ENCODE peak calls at places on chromosomes 4 and X, in five cellular contexts. One of them, this sample, is unnamed.
A peak's percentile ranks its signal among the peaks of the same experiment; 100 is the strongest.

GRCh38 chrX:151680805-151681204 is 14.5 kb upstream of the PRRG3 start:
- DNase-seq in tibial artery: no peak
- DNase-seq in SK-N-SH: peak; percentile 49
- DNase-seq in breast epithelium: peak; percentile 52
- DNase-seq in lower lobe of right lung: no peak
- DNase-seq in this sample: no peak

GRCh38 chr4:148445071-148445902 is 3.1 kb upstream of the NR3C2 start:
- DNase-seq in tibial artery: peak; percentile 44
- DNase-seq in SK-N-SH: peak; percentile 72
- DNase-seq in breast epithelium: peak; percentile 59
- DNase-seq in lower lobe of right lung: peak; percentile 71
- DNase-seq in this sample: peak; percentile 70

GRCh38 chr4:138775890-138776289 is 239.7 kb upstream of the NOCT start:
- DNase-seq in lower lobe of right lung: no peak
- DNase-seq in tibial artery: no peak
- DNase-seq in SK-N-SH: no peak
- DNase-seq in breast epithelium: no peak
- DNase-seq in this sample: no peak

GRCh38 chr4:5979981-5980380 is 38.2 kb downstream of the C4orf50 start:
- DNase-seq in SK-N-SH: peak; percentile 80
- DNase-seq in lower lobe of right lung: no peak
- DNase-seq in breast epithelium: peak; percentile 46
- DNase-seq in tibial artery: peak; percentile 7
- DNase-seq in this sample: no peak

GRCh38 chr4:101025755-101026154 is 321.6 kb downstream of the PPP3CA start:
- DNase-seq in tibial artery: no peak
- DNase-seq in SK-N-SH: no peak
- DNase-seq in breast epithelium: no peak
- DNase-seq in lower lobe of right lung: no peak
- DNase-seq in this sample: no peak

GRCh38 chrX:120781416-120781815 is 94.2 kb downstream of the CT47B1 start:
- DNase-seq in breast epithelium: no peak
- DNase-seq in SK-N-SH: no peak
- DNase-seq in tibial artery: no peak
- DNase-seq in lower lobe of right lung: no peak
- DNase-seq in this sample: no peak

GRCh38 chrX:148536961-148537360 is 36.5 kb downstream of the AFF2 start:
- DNase-seq in breast epithelium: no peak
- DNase-seq in lower lobe of right lung: no peak
- DNase-seq in SK-N-SH: no peak
- DNase-seq in tibial artery: no peak
- DNase-seq in this sample: no peak

GRCh38 chr4:88737304-88738015 is 39.8 kb upstream of the NAP1L5 start:
- DNase-seq in SK-N-SH: no peak
- DNase-seq in tibial artery: no peak
- DNase-seq in lower lobe of right lung: no peak
- DNase-seq in breast epithelium: no peak
- DNase-seq in this sample: no peak

GRCh38 chrX:46279214-46279924 is 265.9 kb downstream of the ZNF674 start:
- DNase-seq in SK-N-SH: no peak
- DNase-seq in lower lobe of right lung: no peak
- DNase-seq in breast epithelium: no peak
- DNase-seq in tibial artery: no peak
- DNase-seq in this sample: no peak

GRCh38 chr4:38782452-38783108 is at the start of gene TLR10:
- DNase-seq in SK-N-SH: peak; percentile 53
- DNase-seq in breast epithelium: no peak
- DNase-seq in lower lobe of right lung: no peak
- DNase-seq in tibial artery: no peak
- DNase-seq in this sample: peak; percentile 48

GRCh38 chr4:67375291-67375690 is 170.0 kb downstream of the CENPC start:
- DNase-seq in tibial artery: no peak
- DNase-seq in SK-N-SH: no peak
- DNase-seq in lower lobe of right lung: no peak
- DNase-seq in breast epithelium: no peak
- DNase-seq in this sample: no peak

GRCh38 chr4:16196482-16197393 is 29.5 kb downstream of the TAPT1 start:
- DNase-seq in lower lobe of right lung: no peak
- DNase-seq in SK-N-SH: no peak
- DNase-seq in tibial artery: no peak
- DNase-seq in breast epithelium: no peak
- DNase-seq in this sample: no peak

GRCh38 chr4:8024073-8024786 is 84.6 kb upstream of the AFAP1 start:
- DNase-seq in tibial artery: no peak
- DNase-seq in lower lobe of right lung: no peak
- DNase-seq in breast epithelium: no peak
- DNase-seq in SK-N-SH: no peak
- DNase-seq in this sample: no peak

GRCh38 chr4:48360285-48360965 is 19.1 kb downstream of the SLAIN2 start:
- DNase-seq in breast epithelium: no peak
- DNase-seq in lower lobe of right lung: no peak
- DNase-seq in tibial artery: no peak
- DNase-seq in SK-N-SH: no peak
- DNase-seq in this sample: no peak

GRCh38 chr4:170003071-170004070 is 22.8 kb downstream of the MFAP3L start:
- DNase-seq in tibial artery: no peak
- DNase-seq in SK-N-SH: no peak
- DNase-seq in breast epithelium: no peak
- DNase-seq in lower lobe of right lung: no peak
- DNase-seq in this sample: no peak

GRCh38 chrX:134670241-134670811 is 12.1 kb upstream of the PLAC1 start:
- DNase-seq in tibial artery: no peak
- DNase-seq in lower lobe of right lung: peak; percentile 51
- DNase-seq in SK-N-SH: no peak
- DNase-seq in breast epithelium: peak; percentile 51
- DNase-seq in this sample: no peak

GRCh38 chr4:117137143-117137542 is 51.8 kb upstream of the TRAM1L1 start:
- DNase-seq in breast epithelium: no peak
- DNase-seq in tibial artery: no peak
- DNase-seq in lower lobe of right lung: no peak
- DNase-seq in SK-N-SH: no peak
- DNase-seq in this sample: no peak

GRCh38 chrX:108322243-108322642 is 116.0 kb downstream of the COL4A6 start:
- DNase-seq in lower lobe of right lung: no peak
- DNase-seq in SK-N-SH: no peak
- DNase-seq in breast epithelium: no peak
- DNase-seq in tibial artery: no peak
- DNase-seq in this sample: no peak

DNA sequence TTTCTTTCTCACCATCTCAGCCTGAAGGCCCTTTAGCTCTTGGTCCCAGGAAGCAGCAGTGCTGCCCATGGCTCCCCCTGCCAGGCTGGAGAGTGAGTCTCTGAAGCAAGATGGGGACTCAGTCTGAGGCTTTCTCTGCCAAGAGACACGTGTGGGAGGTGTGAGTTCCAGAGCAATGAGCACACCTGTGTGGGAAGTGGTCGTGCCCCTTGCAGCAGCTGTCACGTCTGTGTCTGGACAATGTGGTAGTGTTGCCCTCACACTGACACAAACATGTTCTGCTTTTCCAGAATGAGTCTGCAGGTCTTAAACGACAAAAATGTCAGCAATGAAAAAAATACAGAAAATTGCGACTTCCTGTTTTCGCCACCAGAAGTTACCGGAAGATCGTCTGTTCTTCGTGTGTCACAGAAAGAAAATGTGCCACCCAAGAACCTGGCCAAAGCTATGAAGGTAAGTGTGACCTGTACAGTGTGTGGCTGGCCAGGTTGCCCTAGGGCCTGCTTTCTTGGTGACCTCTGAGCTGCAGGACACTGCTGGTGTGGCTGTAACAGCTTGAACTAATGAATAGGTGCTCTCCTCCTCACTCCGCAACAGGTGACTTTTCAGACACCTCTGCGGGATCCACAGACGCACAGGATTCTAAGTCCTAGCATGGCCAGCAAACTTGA is 1.9 kb downstream of the TACC3 start:
- DNase-seq in breast epithelium: no peak
- DNase-seq in SK-N-SH: no peak
- DNase-seq in lower lobe of right lung: peak; percentile 54
- DNase-seq in tibial artery: peak; percentile 18
- DNase-seq in this sample: no peak
- H3K4me1 ChIP-seq in breast epithelium: peaks cover 15% of the 10 kb centered on the region
- H3K4me1 ChIP-seq in SK-N-SH: peaks cover 28% of the 10 kb centered on the region
- H3K4me1 ChIP-seq in lower lobe of right lung: peaks cover 62% of the 10 kb centered on the region
- H3K4me1 ChIP-seq in tibial artery: peaks cover 31% of the 10 kb centered on the region
- H3K4me1 ChIP-seq in this sample: peaks cover 40% of the 10 kb centered on the region

GRCh38 chr4:151228196-151229119 is 48.5 kb upstream of the PRSS48 start:
- DNase-seq in tibial artery: no peak
- DNase-seq in lower lobe of right lung: no peak
- DNase-seq in breast epithelium: no peak
- DNase-seq in SK-N-SH: no peak
- DNase-seq in this sample: no peak

GRCh38 chr4:151223465-151223864 is 53.5 kb upstream of the PRSS48 start:
- DNase-seq in SK-N-SH: no peak
- DNase-seq in tibial artery: no peak
- DNase-seq in lower lobe of right lung: no peak
- DNase-seq in breast epithelium: no peak
- DNase-seq in this sample: no peak

GRCh38 chr4:151226004-151226932 is 50.7 kb upstream of the PRSS48 start:
- DNase-seq in breast epithelium: no peak
- DNase-seq in lower lobe of right lung: no peak
- DNase-seq in tibial artery: no peak
- DNase-seq in SK-N-SH: no peak
- DNase-seq in this sample: no peak

GRCh38 chr4:151231915-151232595 is 44.9 kb upstream of the PRSS48 start:
- DNase-seq in SK-N-SH: no peak
- DNase-seq in lower lobe of right lung: no peak
- DNase-seq in tibial artery: no peak
- DNase-seq in breast epithelium: no peak
- DNase-seq in this sample: no peak

GRCh38 chr4:151227731-151228130 is 49.2 kb upstream of the PRSS48 start:
- DNase-seq in breast epithelium: no peak
- DNase-seq in tibial artery: peak; percentile 89
- DNase-seq in SK-N-SH: no peak
- DNase-seq in lower lobe of right lung: no peak
- DNase-seq in this sample: peak; percentile 32
- H3K4me3 ChIP-seq in breast epithelium: peak overlapping the region; percentile 52
- H3K4me3 ChIP-seq in tibial artery: peak overlapping the region; percentile 56
- H3K4me3 ChIP-seq in SK-N-SH: no peak overlapping the region
- H3K4me3 ChIP-seq in lower lobe of right lung: peak overlapping the region; percentile 48
- H3K4me3 ChIP-seq in this sample: peak overlapping the region; percentile 43

GRCh38 chr4:94462572-94462971 is 10.8 kb downstream of the PDLIM5 start:
- DNase-seq in SK-N-SH: no peak
- DNase-seq in breast epithelium: no peak
- DNase-seq in lower lobe of right lung: no peak
- DNase-seq in tibial artery: no peak
- DNase-seq in this sample: no peak

GRCh38 chr4:94459462-94460161 is 7.9 kb downstream of the PDLIM5 start:
- DNase-seq in breast epithelium: no peak
- DNase-seq in tibial artery: no peak
- DNase-seq in SK-N-SH: no peak
- DNase-seq in lower lobe of right lung: no peak
- DNase-seq in this sample: no peak

GRCh38 chr4:94463771-94464170 is 12.0 kb downstream of the PDLIM5 start:
- DNase-seq in SK-N-SH: no peak
- DNase-seq in tibial artery: no peak
- DNase-seq in breast epithelium: no peak
- DNase-seq in lower lobe of right lung: no peak
- DNase-seq in this sample: no peak

GRCh38 chr4:94458682-94459081 is 6.9 kb downstream of the PDLIM5 start:
- DNase-seq in breast epithelium: no peak
- DNase-seq in SK-N-SH: no peak
- DNase-seq in tibial artery: no peak
- DNase-seq in lower lobe of right lung: no peak
- DNase-seq in this sample: no peak

GRCh38 chr4:94461506-94461905 is 9.8 kb downstream of the PDLIM5 start:
- DNase-seq in SK-N-SH: no peak
- DNase-seq in lower lobe of right lung: no peak
- DNase-seq in tibial artery: no peak
- DNase-seq in breast epithelium: no peak
- DNase-seq in this sample: no peak
- H3K4me1 ChIP-seq in SK-N-SH: peaks cover 14% of the 10 kb centered on the region
- H3K4me1 ChIP-seq in lower lobe of right lung: peaks cover 15% of the 10 kb centered on the region
- H3K4me1 ChIP-seq in tibial artery: peaks cover 68% of the 10 kb centered on the region
- H3K4me1 ChIP-seq in breast epithelium: peaks cover 6% of the 10 kb centered on the region
- H3K4me1 ChIP-seq in this sample: peaks cover 13% of the 10 kb centered on the region

DNA sequence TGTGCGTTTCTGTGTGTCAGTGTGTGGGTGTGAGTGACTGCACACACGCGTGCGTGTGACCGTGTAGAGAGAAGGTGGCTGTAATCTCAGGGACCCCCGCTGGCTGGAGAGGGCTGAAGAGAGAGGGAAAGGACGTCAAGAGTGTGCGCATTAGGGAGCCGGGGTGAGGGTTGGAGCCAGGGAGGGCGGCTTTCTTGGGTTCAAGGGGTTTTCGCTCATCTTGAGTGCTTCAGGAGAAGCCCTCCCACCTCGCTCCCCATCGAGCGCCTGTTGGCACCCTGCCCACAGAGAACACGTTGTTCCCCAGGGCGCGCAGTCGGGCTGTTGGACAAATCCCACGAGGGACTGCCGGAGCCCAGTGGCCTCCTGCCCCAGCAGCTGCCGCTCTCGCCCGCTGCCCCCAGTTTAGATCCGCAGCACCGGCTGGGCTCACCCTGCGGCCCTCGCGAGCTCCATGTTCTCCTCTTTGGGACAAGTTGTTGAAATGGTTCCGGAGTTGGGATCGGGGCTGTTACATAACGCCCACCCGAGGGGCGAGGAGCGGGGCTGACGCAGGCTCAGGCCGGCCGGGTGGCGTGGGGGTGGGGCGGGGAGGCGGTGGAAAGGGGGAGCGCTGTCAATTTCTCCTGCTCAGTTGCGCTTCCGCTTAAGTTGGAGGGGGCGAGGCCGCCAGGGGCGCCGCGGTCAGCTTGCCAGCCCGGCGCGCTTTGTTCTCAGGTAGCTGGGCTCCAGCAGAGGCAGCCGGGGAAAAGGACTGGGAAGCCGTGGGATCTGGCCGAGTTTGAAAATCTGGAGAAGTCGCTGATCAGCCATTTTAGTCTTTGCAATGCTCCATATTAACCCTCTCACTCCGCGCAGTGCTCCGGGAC is 1.6 kb downstream of the GRIA2 start:
- DNase-seq in breast epithelium: peak; percentile 58
- DNase-seq in lower lobe of right lung: no peak
- DNase-seq in SK-N-SH: peak; percentile 84
- DNase-seq in tibial artery: no peak
- DNase-seq in this sample: no peak
- H3K4me3 ChIP-seq in breast epithelium: peak overlapping the region; percentile 32
- H3K4me3 ChIP-seq in lower lobe of right lung: peak overlapping the region; percentile 27
- H3K4me3 ChIP-seq in SK-N-SH: peak overlapping the region; percentile 57
- H3K4me3 ChIP-seq in tibial artery: peak overlapping the region; percentile 47
- H3K4me3 ChIP-seq in this sample: peak overlapping the region; percentile 29

GRCh38 chr4:40838742-40839141 is 89.0 kb downstream of the NSUN7 start:
- DNase-seq in SK-N-SH: no peak
- DNase-seq in lower lobe of right lung: no peak
- DNase-seq in tibial artery: no peak
- DNase-seq in breast epithelium: no peak
- DNase-seq in this sample: no peak
- H3K4me1 ChIP-seq in SK-N-SH: no peaks in the 10 kb centered on the region
- H3K4me1 ChIP-seq in lower lobe of right lung: peaks cover 11% of the 10 kb centered on the region
- H3K4me1 ChIP-seq in tibial artery: peaks cover 17% of the 10 kb centered on the region
- H3K4me1 ChIP-seq in breast epithelium: peaks cover 5% of the 10 kb centered on the region
- H3K4me1 ChIP-seq in this sample: peaks cover 4% of the 10 kb centered on the region

GRCh38 chr4:75741027-75741426 is 16.6 kb downstream of the USO1 start:
- DNase-seq in SK-N-SH: no peak
- DNase-seq in tibial artery: no peak
- DNase-seq in breast epithelium: no peak
- DNase-seq in lower lobe of right lung: no peak
- DNase-seq in this sample: no peak

GRCh38 chr4:75742451-75742850 is 18.1 kb downstream of the USO1 start:
- DNase-seq in lower lobe of right lung: no peak
- DNase-seq in SK-N-SH: no peak
- DNase-seq in breast epithelium: no peak
- DNase-seq in tibial artery: no peak
- DNase-seq in this sample: no peak

GRCh38 chr4:75745192-75745591 is 20.8 kb downstream of the USO1 start:
- DNase-seq in SK-N-SH: no peak
- DNase-seq in breast epithelium: no peak
- DNase-seq in lower lobe of right lung: no peak
- DNase-seq in tibial artery: no peak
- DNase-seq in this sample: no peak

GRCh38 chr4:75745721-75746199 is 21.4 kb downstream of the USO1 start:
- DNase-seq in breast epithelium: no peak
- DNase-seq in SK-N-SH: no peak
- DNase-seq in lower lobe of right lung: no peak
- DNase-seq in tibial artery: no peak
- DNase-seq in this sample: no peak
- H3K4me3 ChIP-seq in breast epithelium: no peak overlapping the region
- H3K4me3 ChIP-seq in SK-N-SH: no peak overlapping the region
- H3K4me3 ChIP-seq in lower lobe of right lung: no peak overlapping the region
- H3K4me3 ChIP-seq in tibial artery: no peak overlapping the region
- H3K4me3 ChIP-seq in this sample: no peak overlapping the region

This sample was measured in heart right ventricle.